ENCODE peak calls at places on chromosomes 6 and 20, in four cellular contexts. One of them, this sample, is unnamed.
A peak's percentile ranks its signal among the peaks of the same experiment; 100 is the strongest.

GRCh38 chr6:126333729-126334128 is 6.2 kb upstream of the CENPW start:
- DNase-seq in LHCN-M2: no peak
- DNase-seq in epithelial cell of esophagus: no peak
- DNase-seq in keratinocyte: no peak
- DNase-seq in this sample: no peak

GRCh38 chr20:21575981-21576740 is 62.3 kb upstream of the NKX2-2 start:
- DNase-seq in keratinocyte: no peak
- DNase-seq in LHCN-M2: no peak
- DNase-seq in epithelial cell of esophagus: no peak
- DNase-seq in this sample: no peak

GRCh38 chr6:127518212-127518709 is 874 bp downstream of the MTCL3 start:
- DNase-seq in keratinocyte: no peak
- DNase-seq in epithelial cell of esophagus: no peak
- DNase-seq in LHCN-M2: no peak
- DNase-seq in this sample: peak; percentile 65

GRCh38 chr6:50272611-50273010 is 222.9 kb upstream of the DEFB112 start:
- DNase-seq in LHCN-M2: no peak
- DNase-seq in epithelial cell of esophagus: peak; percentile 51
- DNase-seq in keratinocyte: peak; percentile 13
- DNase-seq in this sample: no peak

GRCh38 chr6:154453329-154453728 is 57.2 kb downstream of the CNKSR3 start:
- DNase-seq in keratinocyte: no peak
- DNase-seq in LHCN-M2: no peak
- DNase-seq in epithelial cell of esophagus: no peak
- DNase-seq in this sample: no peak

GRCh38 chr6:108760158-108761050 is 87.8 kb upstream of the ARMC2 start:
- DNase-seq in keratinocyte: no peak
- DNase-seq in LHCN-M2: peak; percentile 85
- DNase-seq in epithelial cell of esophagus: no peak
- DNase-seq in this sample: peak; percentile 28

GRCh38 chr6:100657678-100658330 is 193.1 kb upstream of the SIM1 start:
- DNase-seq in epithelial cell of esophagus: peak; percentile 10
- DNase-seq in keratinocyte: no peak
- DNase-seq in LHCN-M2: peak; percentile 45
- DNase-seq in this sample: peak; percentile 65

GRCh38 chr20:62952373-62953166 is at the start of gene SLC17A9:
- DNase-seq in keratinocyte: no peak
- DNase-seq in epithelial cell of esophagus: no peak
- DNase-seq in LHCN-M2: no peak
- DNase-seq in this sample: no peak

GRCh38 chr6:139161169-139161568 is 26.3 kb downstream of the HECA start:
- DNase-seq in keratinocyte: no peak
- DNase-seq in LHCN-M2: peak; percentile 49
- DNase-seq in epithelial cell of esophagus: peak; percentile 72
- DNase-seq in this sample: no peak

GRCh38 chr20:51020657-51021056 is 2.2 kb downstream of the KCNG1 start:
- DNase-seq in LHCN-M2: no peak
- DNase-seq in keratinocyte: no peak
- DNase-seq in epithelial cell of esophagus: no peak
- DNase-seq in this sample: peak; percentile 10

GRCh38 chr6:138803914-138804313 is 8.0 kb downstream of the ECT2L start:
- DNase-seq in keratinocyte: no peak
- DNase-seq in LHCN-M2: no peak
- DNase-seq in epithelial cell of esophagus: no peak
- DNase-seq in this sample: no peak

GRCh38 chr6:127102299-127102698 is 16.2 kb upstream of the RSPO3 start:
- DNase-seq in keratinocyte: no peak
- DNase-seq in LHCN-M2: peak; percentile 84
- DNase-seq in epithelial cell of esophagus: peak; percentile 93
- DNase-seq in this sample: no peak

GRCh38 chr20:44215125-44215524 is 4.6 kb upstream of the OSER1 start:
- DNase-seq in LHCN-M2: peak; percentile 62
- DNase-seq in keratinocyte: no peak
- DNase-seq in epithelial cell of esophagus: peak; percentile 73
- DNase-seq in this sample: peak; percentile 57

GRCh38 chr6:79076160-79076559 is 1.9 kb downstream of the PHIP start:
- DNase-seq in LHCN-M2: peak; percentile 13
- DNase-seq in epithelial cell of esophagus: peak; percentile 20
- DNase-seq in keratinocyte: no peak
- DNase-seq in this sample: peak; percentile 16

GRCh38 chr6:93366506-93366905 is 52.9 kb downstream of the EPHA7 start:
- DNase-seq in epithelial cell of esophagus: no peak
- DNase-seq in LHCN-M2: no peak
- DNase-seq in keratinocyte: no peak
- DNase-seq in this sample: no peak

GRCh38 chr6:91127752-91128151 is 540.9 kb upstream of the MAP3K7 start:
- DNase-seq in keratinocyte: no peak
- DNase-seq in LHCN-M2: no peak
- DNase-seq in epithelial cell of esophagus: no peak
- DNase-seq in this sample: no peak

GRCh38 chr6:131490441-131490840 is 82.6 kb upstream of the ARG1 start:
- DNase-seq in keratinocyte: no peak
- DNase-seq in epithelial cell of esophagus: no peak
- DNase-seq in LHCN-M2: no peak
- DNase-seq in this sample: no peak